ENCODE peak calls at places on chromosomes 6 and 20, in ten cellular contexts. One of them, this sample, is unnamed.
A peak's percentile ranks its signal among the peaks of the same experiment; 100 is the strongest.

GRCh38 chr20:62402456-62402855 is 4.6 kb downstream of the CABLES2 start:
- DNase-seq in HL-60: no peak
- DNase-seq in transverse colon: no peak
- DNase-seq in cardiac fibroblast: no peak
- DNase-seq in heart left ventricle: no peak
- DNase-seq in Calu3: no peak
- DNase-seq in GM12878: no peak
- DNase-seq in AG04450: no peak
- DNase-seq in IMR-90: no peak
- DNase-seq in endothelial cell: no peak
- DNase-seq in this sample: no peak

GRCh38 chr6:123423130-123423529 is 213.6 kb downstream of the TRDN start:
- DNase-seq in HL-60: no peak
- DNase-seq in transverse colon: no peak
- DNase-seq in cardiac fibroblast: no peak
- DNase-seq in heart left ventricle: no peak
- DNase-seq in Calu3: no peak
- DNase-seq in GM12878: no peak
- DNase-seq in AG04450: no peak
- DNase-seq in IMR-90: no peak
- DNase-seq in endothelial cell: no peak
- DNase-seq in this sample: no peak

GRCh38 chr6:13368716-13369115 is 40.4 kb upstream of the TBC1D7 start:
- DNase-seq in HL-60: no peak
- DNase-seq in transverse colon: no peak
- DNase-seq in cardiac fibroblast: peak; percentile 68
- DNase-seq in heart left ventricle: no peak
- DNase-seq in Calu3: no peak
- DNase-seq in GM12878: no peak
- DNase-seq in AG04450: no peak
- DNase-seq in IMR-90: peak; percentile 17
- DNase-seq in endothelial cell: no peak
- DNase-seq in this sample: no peak

GRCh38 chr20:2795451-2795850 is 5.0 kb downstream of the CPXM1 start:
- DNase-seq in HL-60: no peak
- DNase-seq in transverse colon: no peak
- DNase-seq in cardiac fibroblast: no peak
- DNase-seq in heart left ventricle: no peak
- DNase-seq in Calu3: no peak
- DNase-seq in GM12878: no peak
- DNase-seq in AG04450: no peak
- DNase-seq in IMR-90: no peak
- DNase-seq in endothelial cell: no peak
- DNase-seq in this sample: no peak

GRCh38 chr6:141464490-141464889 is 668.2 kb upstream of the GJE1 start:
- DNase-seq in HL-60: no peak
- DNase-seq in transverse colon: no peak
- DNase-seq in cardiac fibroblast: peak; percentile 84
- DNase-seq in heart left ventricle: no peak
- DNase-seq in Calu3: no peak
- DNase-seq in GM12878: no peak
- DNase-seq in AG04450: no peak
- DNase-seq in IMR-90: peak; percentile 35
- DNase-seq in endothelial cell: no peak
- DNase-seq in this sample: no peak

GRCh38 chr6:87289571-87289970 is 32.8 kb upstream of the SMIM8 start:
- DNase-seq in HL-60: peak; percentile 11
- DNase-seq in transverse colon: no peak
- DNase-seq in cardiac fibroblast: no peak
- DNase-seq in heart left ventricle: no peak
- DNase-seq in Calu3: no peak
- DNase-seq in GM12878: no peak
- DNase-seq in AG04450: no peak
- DNase-seq in IMR-90: no peak
- DNase-seq in endothelial cell: no peak
- DNase-seq in this sample: no peak

GRCh38 chr20:10665027-10665561 is 8.7 kb downstream of the JAG1 start:
- DNase-seq in HL-60: no peak
- DNase-seq in transverse colon: no peak
- DNase-seq in cardiac fibroblast: peak; percentile 47
- DNase-seq in heart left ventricle: no peak
- DNase-seq in Calu3: no peak
- DNase-seq in GM12878: no peak
- DNase-seq in AG04450: no peak
- DNase-seq in IMR-90: peak; percentile 33
- DNase-seq in endothelial cell: no peak
- DNase-seq in this sample: peak; percentile 36

GRCh38 chr6:24584390-24584735 is 61.6 kb downstream of the KIAA0319 start:
- DNase-seq in HL-60: no peak
- DNase-seq in transverse colon: no peak
- DNase-seq in cardiac fibroblast: no peak
- DNase-seq in heart left ventricle: no peak
- DNase-seq in Calu3: no peak
- DNase-seq in GM12878: no peak
- DNase-seq in AG04450: no peak
- DNase-seq in IMR-90: no peak
- DNase-seq in endothelial cell: no peak
- DNase-seq in this sample: no peak

GRCh38 chr6:159037746-159038290 is 7.0 kb downstream of the TAGAP start:
- DNase-seq in HL-60: no peak
- DNase-seq in transverse colon: no peak
- DNase-seq in cardiac fibroblast: no peak
- DNase-seq in heart left ventricle: no peak
- DNase-seq in Calu3: no peak
- DNase-seq in GM12878: no peak
- DNase-seq in AG04450: no peak
- DNase-seq in IMR-90: no peak
- DNase-seq in endothelial cell: no peak
- DNase-seq in this sample: no peak

GRCh38 chr6:105601541-105602174 is 198.8 kb upstream of the PREP start:
- DNase-seq in HL-60: peak; percentile 73
- DNase-seq in transverse colon: peak; percentile 67
- DNase-seq in cardiac fibroblast: peak; percentile 100
- DNase-seq in heart left ventricle: peak; percentile 89
- DNase-seq in Calu3: peak; percentile 12
- DNase-seq in GM12878: peak; percentile 99
- DNase-seq in AG04450: peak; percentile 97
- DNase-seq in IMR-90: peak; percentile 100
- DNase-seq in endothelial cell: no peak
- DNase-seq in this sample: no peak

GRCh38 chr6:128482642-128483041 is 37.8 kb downstream of the PTPRK start:
- DNase-seq in HL-60: no peak
- DNase-seq in transverse colon: no peak
- DNase-seq in cardiac fibroblast: no peak
- DNase-seq in heart left ventricle: no peak
- DNase-seq in Calu3: no peak
- DNase-seq in GM12878: no peak
- DNase-seq in AG04450: no peak
- DNase-seq in IMR-90: no peak
- DNase-seq in endothelial cell: no peak
- DNase-seq in this sample: no peak

GRCh38 chr6:108123946-108124345 is 41.9 kb upstream of the NR2E1 start:
- DNase-seq in HL-60: no peak
- DNase-seq in transverse colon: no peak
- DNase-seq in cardiac fibroblast: no peak
- DNase-seq in heart left ventricle: no peak
- DNase-seq in Calu3: no peak
- DNase-seq in GM12878: no peak
- DNase-seq in AG04450: no peak
- DNase-seq in IMR-90: no peak
- DNase-seq in endothelial cell: no peak
- DNase-seq in this sample: peak; percentile 83

GRCh38 chr6:101439790-101440189 is 46.3 kb downstream of the GRIK2 start:
- DNase-seq in HL-60: no peak
- DNase-seq in transverse colon: no peak
- DNase-seq in cardiac fibroblast: peak; percentile 3
- DNase-seq in heart left ventricle: no peak
- DNase-seq in Calu3: no peak
- DNase-seq in GM12878: no peak
- DNase-seq in AG04450: no peak
- DNase-seq in IMR-90: peak; percentile 65
- DNase-seq in endothelial cell: no peak
- DNase-seq in this sample: no peak

GRCh38 chr6:138454976-138455706 is 44.2 kb downstream of the NHSL1 start:
- DNase-seq in HL-60: no peak
- DNase-seq in transverse colon: peak; percentile 85
- DNase-seq in cardiac fibroblast: peak; percentile 31
- DNase-seq in heart left ventricle: no peak
- DNase-seq in Calu3: peak; percentile 59
- DNase-seq in GM12878: peak; percentile 37
- DNase-seq in AG04450: no peak
- DNase-seq in IMR-90: no peak
- DNase-seq in endothelial cell: no peak
- DNase-seq in this sample: no peak

GRCh38 chr20:9066196-9066595 is 2.7 kb upstream of the PLCB4 start:
- DNase-seq in HL-60: no peak
- DNase-seq in transverse colon: no peak
- DNase-seq in cardiac fibroblast: peak; percentile 67
- DNase-seq in heart left ventricle: no peak
- DNase-seq in Calu3: no peak
- DNase-seq in GM12878: no peak
- DNase-seq in AG04450: no peak
- DNase-seq in IMR-90: no peak
- DNase-seq in endothelial cell: no peak
- DNase-seq in this sample: no peak

GRCh38 chr20:60630609-60631008 is 621.5 kb upstream of the CDH4 start:
- DNase-seq in HL-60: no peak
- DNase-seq in transverse colon: no peak
- DNase-seq in cardiac fibroblast: no peak
- DNase-seq in heart left ventricle: no peak
- DNase-seq in Calu3: no peak
- DNase-seq in GM12878: no peak
- DNase-seq in AG04450: no peak
- DNase-seq in IMR-90: no peak
- DNase-seq in endothelial cell: no peak
- DNase-seq in this sample: peak; percentile 57

GRCh38 chr20:60629206-60629605 is 622.9 kb upstream of the CDH4 start:
- DNase-seq in HL-60: no peak
- DNase-seq in transverse colon: no peak
- DNase-seq in cardiac fibroblast: no peak
- DNase-seq in heart left ventricle: no peak
- DNase-seq in Calu3: no peak
- DNase-seq in GM12878: no peak
- DNase-seq in AG04450: no peak
- DNase-seq in IMR-90: no peak
- DNase-seq in endothelial cell: no peak
- DNase-seq in this sample: no peak

GRCh38 chr20:60632420-60633262 is 619.4 kb upstream of the CDH4 start:
- DNase-seq in HL-60: no peak
- DNase-seq in transverse colon: no peak
- DNase-seq in cardiac fibroblast: no peak
- DNase-seq in heart left ventricle: no peak
- DNase-seq in Calu3: no peak
- DNase-seq in GM12878: no peak
- DNase-seq in AG04450: no peak
- DNase-seq in IMR-90: no peak
- DNase-seq in endothelial cell: no peak
- DNase-seq in this sample: no peak

GRCh38 chr20:60624066-60624465 is 628.0 kb upstream of the CDH4 start:
- DNase-seq in HL-60: no peak
- DNase-seq in transverse colon: no peak
- DNase-seq in cardiac fibroblast: no peak
- DNase-seq in heart left ventricle: no peak
- DNase-seq in Calu3: no peak
- DNase-seq in GM12878: no peak
- DNase-seq in AG04450: no peak
- DNase-seq in IMR-90: no peak
- DNase-seq in endothelial cell: no peak
- DNase-seq in this sample: no peak

GRCh38 chr20:60627751-60628565 is 624.1 kb upstream of the CDH4 start:
- DNase-seq in HL-60: no peak
- DNase-seq in transverse colon: no peak
- DNase-seq in cardiac fibroblast: no peak
- DNase-seq in heart left ventricle: no peak
- DNase-seq in Calu3: no peak
- DNase-seq in GM12878: no peak
- DNase-seq in AG04450: no peak
- DNase-seq in IMR-90: no peak
- DNase-seq in endothelial cell: peak; percentile 12
- DNase-seq in this sample: peak; percentile 63
- TF ChIP-seq CTCF in HL-60: no peak
- TF ChIP-seq CTCF in transverse colon: no peak
- TF ChIP-seq CTCF in cardiac fibroblast: no peak
- TF ChIP-seq CTCF in heart left ventricle: no peak
- TF ChIP-seq CTCF in Calu3: no peak
- TF ChIP-seq CTCF in GM12878: no peak
- TF ChIP-seq CTCF in AG04450: no peak
- TF ChIP-seq CTCF in IMR-90: no peak
- TF ChIP-seq CTCF in endothelial cell: peak; percentile 58
- TF ChIP-seq CTCF in this sample: peak; percentile 76

GRCh38 chr6:38068854-38069253 is 249.3 kb downstream of the ZFAND3 start:
- DNase-seq in HL-60: no peak
- DNase-seq in transverse colon: no peak
- DNase-seq in cardiac fibroblast: peak; percentile 34
- DNase-seq in heart left ventricle: no peak
- DNase-seq in Calu3: no peak
- DNase-seq in GM12878: no peak
- DNase-seq in AG04450: no peak
- DNase-seq in IMR-90: no peak
- DNase-seq in endothelial cell: no peak
- DNase-seq in this sample: no peak
- TF ChIP-seq CTCF in HL-60: no peak
- TF ChIP-seq CTCF in transverse colon: no peak
- TF ChIP-seq CTCF in cardiac fibroblast: peak; percentile 14
- TF ChIP-seq CTCF in heart left ventricle: no peak
- TF ChIP-seq CTCF in Calu3: no peak
- TF ChIP-seq CTCF in GM12878: no peak
- TF ChIP-seq CTCF in AG04450: no peak
- TF ChIP-seq CTCF in IMR-90: no peak
- TF ChIP-seq CTCF in endothelial cell: no peak
- TF ChIP-seq CTCF in this sample: no peak

DNA sequence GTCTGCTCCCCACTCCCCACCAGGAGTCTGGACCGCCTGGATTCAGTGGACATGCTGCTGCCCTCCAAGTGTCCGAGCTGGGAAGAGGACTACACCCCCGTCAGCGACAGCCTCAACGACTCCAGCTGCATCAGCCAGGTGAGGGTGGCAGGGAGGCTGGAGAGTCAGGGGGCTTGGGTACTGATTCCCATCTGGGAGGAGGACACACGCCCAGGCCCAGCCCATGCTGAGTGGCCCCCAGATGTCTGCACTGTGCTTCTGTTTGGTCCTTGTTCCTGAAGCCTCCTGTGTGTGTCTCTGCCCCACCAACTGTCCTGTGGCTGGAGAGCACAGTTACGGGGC is 101.6 kb upstream of the MYL9 start:
- DNase-seq in HL-60: no peak
- DNase-seq in transverse colon: no peak
- DNase-seq in cardiac fibroblast: no peak
- DNase-seq in heart left ventricle: no peak
- DNase-seq in Calu3: no peak
- DNase-seq in GM12878: no peak
- DNase-seq in AG04450: no peak
- DNase-seq in IMR-90: no peak
- DNase-seq in endothelial cell: no peak
- DNase-seq in this sample: no peak
- TF ChIP-seq CTCF in HL-60: no peak
- TF ChIP-seq CTCF in transverse colon: no peak
- TF ChIP-seq CTCF in cardiac fibroblast: no peak
- TF ChIP-seq CTCF in heart left ventricle: no peak
- TF ChIP-seq CTCF in Calu3: no peak
- TF ChIP-seq CTCF in GM12878: no peak
- TF ChIP-seq CTCF in AG04450: no peak
- TF ChIP-seq CTCF in IMR-90: no peak
- TF ChIP-seq CTCF in endothelial cell: no peak
- TF ChIP-seq CTCF in this sample: no peak

GRCh38 chr6:98847767-98848538 is 13.6 kb downstream of the POU3F2 start:
- DNase-seq in HL-60: no peak
- DNase-seq in transverse colon: no peak
- DNase-seq in cardiac fibroblast: no peak
- DNase-seq in heart left ventricle: no peak
- DNase-seq in Calu3: no peak
- DNase-seq in GM12878: no peak
- DNase-seq in AG04450: no peak
- DNase-seq in IMR-90: no peak
- DNase-seq in endothelial cell: peak; percentile 36
- DNase-seq in this sample: peak; percentile 84
- TF ChIP-seq CTCF in HL-60: no peak
- TF ChIP-seq CTCF in transverse colon: no peak
- TF ChIP-seq CTCF in cardiac fibroblast: no peak
- TF ChIP-seq CTCF in heart left ventricle: no peak
- TF ChIP-seq CTCF in Calu3: no peak
- TF ChIP-seq CTCF in GM12878: no peak
- TF ChIP-seq CTCF in AG04450: no peak
- TF ChIP-seq CTCF in IMR-90: no peak
- TF ChIP-seq CTCF in endothelial cell: no peak
- TF ChIP-seq CTCF in this sample: peak; percentile 54

This sample was measured in endodermal cell.